ENCODE peak calls at places on chromosome 4, in six cellular contexts. One of them, this sample, is unnamed.

GRCh38 chr4:77854431-77855111 is 8.1 kb upstream of the MRPL1 start:
- DNase-seq in A549: no peak
- DNase-seq in neuronal stem cell: no peak
- DNase-seq in OCI-LY7: no peak
- DNase-seq in GM23248: no peak
- DNase-seq in IMR-90: no peak
- DNase-seq in this sample: no peak

GRCh38 chr4:145154573-145154972 is 25.8 kb downstream of the OTUD4 start:
- DNase-seq in GM23248: peak
- DNase-seq in OCI-LY7: peak
- DNase-seq in A549: peak
- DNase-seq in IMR-90: peak
- DNase-seq in neuronal stem cell: no peak
- DNase-seq in this sample: peak

GRCh38 chr4:128528793-128529553 is 241.4 kb upstream of the PGRMC2 start:
- DNase-seq in OCI-LY7: no peak
- DNase-seq in GM23248: peak
- DNase-seq in neuronal stem cell: peak
- DNase-seq in IMR-90: peak
- DNase-seq in A549: peak
- DNase-seq in this sample: no peak

GRCh38 chr4:112526061-112526460 is 10.1 kb upstream of the NEUROG2 start:
- DNase-seq in OCI-LY7: no peak
- DNase-seq in IMR-90: peak
- DNase-seq in neuronal stem cell: no peak
- DNase-seq in GM23248: peak
- DNase-seq in A549: no peak
- DNase-seq in this sample: no peak

GRCh38 chr4:184942447-184943425 is 75.6 kb upstream of the HELT start:
- DNase-seq in OCI-LY7: no peak
- DNase-seq in A549: no peak
- DNase-seq in GM23248: no peak
- DNase-seq in neuronal stem cell: no peak
- DNase-seq in IMR-90: no peak
- DNase-seq in this sample: no peak

GRCh38 chr4:7511509-7511908 is 76.8 kb upstream of the PSAPL1 start:
- DNase-seq in IMR-90: no peak
- DNase-seq in neuronal stem cell: no peak
- DNase-seq in OCI-LY7: no peak
- DNase-seq in GM23248: no peak
- DNase-seq in A549: no peak
- DNase-seq in this sample: no peak

GRCh38 chr4:83152771-83153170 is 38.2 kb upstream of the PLAC8 start:
- DNase-seq in GM23248: peak
- DNase-seq in neuronal stem cell: no peak
- DNase-seq in IMR-90: no peak
- DNase-seq in A549: no peak
- DNase-seq in OCI-LY7: no peak
- DNase-seq in this sample: no peak

GRCh38 chr4:144627663-144628076 is 18.3 kb upstream of the HHIP start:
- DNase-seq in A549: peak
- DNase-seq in neuronal stem cell: no peak
- DNase-seq in GM23248: no peak
- DNase-seq in OCI-LY7: no peak
- DNase-seq in IMR-90: peak
- DNase-seq in this sample: no peak

GRCh38 chr4:174826660-174827059 is 2.4 kb downstream of the GLRA3 start:
- DNase-seq in GM23248: no peak
- DNase-seq in IMR-90: no peak
- DNase-seq in OCI-LY7: no peak
- DNase-seq in A549: no peak
- DNase-seq in neuronal stem cell: no peak
- DNase-seq in this sample: no peak

GRCh38 chr4:3267576-3268394 is 18.8 kb downstream of the MSANTD1 start:
- DNase-seq in IMR-90: no peak
- DNase-seq in GM23248: no peak
- DNase-seq in A549: no peak
- DNase-seq in OCI-LY7: no peak
- DNase-seq in neuronal stem cell: no peak
- DNase-seq in this sample: no peak

GRCh38 chr4:173191623-173192041 is 23.0 kb downstream of the GALNT7 start:
- DNase-seq in A549: peak
- DNase-seq in GM23248: peak
- DNase-seq in OCI-LY7: no peak
- DNase-seq in IMR-90: peak
- DNase-seq in neuronal stem cell: no peak
- DNase-seq in this sample: no peak

GRCh38 chr4:90727938-90728337 is 600.7 kb downstream of the CCSER1 start:
- DNase-seq in IMR-90: no peak
- DNase-seq in neuronal stem cell: peak
- DNase-seq in OCI-LY7: no peak
- DNase-seq in GM23248: no peak
- DNase-seq in A549: peak
- DNase-seq in this sample: no peak

GRCh38 chr4:14387647-14388046 is 614.6 kb upstream of the CPEB2 start:
- DNase-seq in GM23248: no peak
- DNase-seq in neuronal stem cell: no peak
- DNase-seq in IMR-90: no peak
- DNase-seq in A549: no peak
- DNase-seq in OCI-LY7: no peak
- DNase-seq in this sample: no peak

GRCh38 chr4:94407846-94408245 is 43.9 kb upstream of the PDLIM5 start:
- DNase-seq in neuronal stem cell: no peak
- DNase-seq in A549: no peak
- DNase-seq in IMR-90: peak
- DNase-seq in GM23248: peak
- DNase-seq in OCI-LY7: no peak
- DNase-seq in this sample: no peak

GRCh38 chr4:55358668-55359067 is 12.6 kb downstream of the SRD5A3 start:
- DNase-seq in GM23248: peak
- DNase-seq in neuronal stem cell: no peak
- DNase-seq in IMR-90: peak
- DNase-seq in OCI-LY7: peak
- DNase-seq in A549: no peak
- DNase-seq in this sample: no peak

GRCh38 chr4:113162089-113162488 is 112.6 kb downstream of the ANK2 start:
- DNase-seq in neuronal stem cell: no peak
- DNase-seq in GM23248: peak
- DNase-seq in OCI-LY7: no peak
- DNase-seq in A549: no peak
- DNase-seq in IMR-90: no peak
- DNase-seq in this sample: no peak

GRCh38 chr4:48031802-48032525 is 15.4 kb downstream of the NIPAL1 start:
- DNase-seq in neuronal stem cell: no peak
- DNase-seq in IMR-90: peak
- DNase-seq in A549: no peak
- DNase-seq in OCI-LY7: no peak
- DNase-seq in GM23248: peak
- DNase-seq in this sample: no peak

GRCh38 chr4:26204249-26204825 is 116.5 kb upstream of the RBPJ start:
- DNase-seq in A549: no peak
- DNase-seq in neuronal stem cell: no peak
- DNase-seq in IMR-90: no peak
- DNase-seq in OCI-LY7: no peak
- DNase-seq in GM23248: no peak
- DNase-seq in this sample: no peak

GRCh38 chr4:25900310-25900709 is 13.7 kb upstream of the SMIM20 start:
- DNase-seq in IMR-90: peak
- DNase-seq in A549: no peak
- DNase-seq in GM23248: peak
- DNase-seq in OCI-LY7: no peak
- DNase-seq in neuronal stem cell: no peak
- DNase-seq in this sample: no peak

GRCh38 chr4:145881991-145882390 is 56.6 kb downstream of the ZNF827 start:
- DNase-seq in OCI-LY7: peak
- DNase-seq in neuronal stem cell: no peak
- DNase-seq in A549: no peak
- DNase-seq in IMR-90: no peak
- DNase-seq in GM23248: no peak
- DNase-seq in this sample: peak

GRCh38 chr4:6307891-6308290 is 38.2 kb downstream of the WFS1 start:
- DNase-seq in A549: no peak
- DNase-seq in OCI-LY7: no peak
- DNase-seq in neuronal stem cell: no peak
- DNase-seq in GM23248: no peak
- DNase-seq in IMR-90: no peak
- DNase-seq in this sample: no peak

GRCh38 chr4:18684932-18685331 is 663.4 kb upstream of the LCORL start:
- DNase-seq in neuronal stem cell: no peak
- DNase-seq in IMR-90: no peak
- DNase-seq in GM23248: no peak
- DNase-seq in A549: no peak
- DNase-seq in OCI-LY7: no peak
- DNase-seq in this sample: no peak

GRCh38 chr4:2698951-2699505 is 57.1 kb downstream of the TNIP2 start:
- DNase-seq in OCI-LY7: no peak
- DNase-seq in IMR-90: no peak
- DNase-seq in A549: no peak
- DNase-seq in neuronal stem cell: no peak
- DNase-seq in GM23248: no peak
- DNase-seq in this sample: no peak

GRCh38 chr4:29081230-29081955 is 1638.8 kb upstream of the PCDH7 start:
- DNase-seq in neuronal stem cell: no peak
- DNase-seq in A549: no peak
- DNase-seq in IMR-90: peak
- DNase-seq in OCI-LY7: no peak
- DNase-seq in GM23248: no peak
- DNase-seq in this sample: no peak

GRCh38 chr4:5364406-5364805 is 313.1 kb downstream of the STK32B start:
- DNase-seq in neuronal stem cell: no peak
- DNase-seq in A549: no peak
- DNase-seq in IMR-90: no peak
- DNase-seq in GM23248: no peak
- DNase-seq in OCI-LY7: no peak
- DNase-seq in this sample: no peak

GRCh38 chr4:160299608-160300007 is 1196.7 kb downstream of the RAPGEF2 start:
- DNase-seq in A549: no peak
- DNase-seq in GM23248: no peak
- DNase-seq in IMR-90: no peak
- DNase-seq in OCI-LY7: no peak
- DNase-seq in neuronal stem cell: no peak
- DNase-seq in this sample: no peak

GRCh38 chr4:114364857-114365256 is 233.8 kb upstream of the UGT8 start:
- DNase-seq in OCI-LY7: no peak
- DNase-seq in IMR-90: peak
- DNase-seq in neuronal stem cell: no peak
- DNase-seq in A549: peak
- DNase-seq in GM23248: peak
- DNase-seq in this sample: no peak
- H3K4me2 ChIP-seq in OCI-LY7: no peak
- H3K4me2 ChIP-seq in IMR-90: peak
- H3K4me2 ChIP-seq in neuronal stem cell: no peak
- H3K4me2 ChIP-seq in A549: no peak
- H3K4me2 ChIP-seq in GM23248: peak
- H3K4me2 ChIP-seq in this sample: no peak

GRCh38 chr4:88195666-88196365 is 37.4 kb upstream of the ABCG2 start:
- DNase-seq in neuronal stem cell: no peak
- DNase-seq in GM23248: no peak
- DNase-seq in A549: peak
- DNase-seq in OCI-LY7: no peak
- DNase-seq in IMR-90: no peak
- DNase-seq in this sample: peak

GRCh38 chr4:88202443-88202842 is 44.0 kb upstream of the ABCG2 start:
- DNase-seq in neuronal stem cell: no peak
- DNase-seq in GM23248: no peak
- DNase-seq in A549: no peak
- DNase-seq in OCI-LY7: no peak
- DNase-seq in IMR-90: no peak
- DNase-seq in this sample: no peak

GRCh38 chr4:88191404-88191803 is 33.0 kb upstream of the ABCG2 start:
- DNase-seq in IMR-90: peak
- DNase-seq in neuronal stem cell: no peak
- DNase-seq in GM23248: no peak
- DNase-seq in OCI-LY7: no peak
- DNase-seq in A549: peak
- DNase-seq in this sample: no peak

GRCh38 chr4:88200186-88200585 is 41.7 kb upstream of the ABCG2 start:
- DNase-seq in OCI-LY7: no peak
- DNase-seq in IMR-90: no peak
- DNase-seq in A549: no peak
- DNase-seq in GM23248: no peak
- DNase-seq in neuronal stem cell: no peak
- DNase-seq in this sample: no peak

DNA sequence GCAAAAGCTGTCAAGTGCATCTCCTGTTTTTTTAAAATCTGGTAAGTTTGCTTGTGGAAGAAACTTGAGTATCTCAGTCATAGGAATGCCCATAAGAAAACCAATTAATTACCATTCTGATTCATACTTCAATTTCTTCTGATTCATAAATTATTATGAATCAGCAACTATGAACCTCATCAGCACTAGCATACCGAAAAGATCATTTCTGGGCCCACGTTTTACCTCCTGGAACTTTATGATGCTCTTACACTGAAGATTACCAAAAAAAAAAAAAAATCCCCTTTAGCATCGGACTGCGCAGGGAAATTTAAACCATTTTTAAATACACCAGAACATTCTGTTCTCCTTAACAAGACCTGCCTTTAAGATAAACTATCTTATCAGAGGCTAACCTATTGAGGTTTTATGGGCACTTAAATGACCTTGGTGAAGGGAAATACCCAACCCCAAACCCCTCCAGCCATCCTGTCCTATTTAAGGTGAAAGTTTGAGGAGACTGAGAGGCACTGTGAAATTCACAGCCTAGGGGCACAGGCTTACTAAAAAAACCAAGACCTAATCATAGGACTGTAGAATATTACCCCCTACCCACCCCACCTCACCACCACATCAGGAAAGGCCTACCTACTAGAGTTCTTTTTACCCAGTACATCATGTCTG is 38.2 kb upstream of the ABCG2 start:
- DNase-seq in IMR-90: no peak
- DNase-seq in GM23248: no peak
- DNase-seq in neuronal stem cell: no peak
- DNase-seq in OCI-LY7: no peak
- DNase-seq in A549: no peak
- DNase-seq in this sample: no peak
- H3K4me2 ChIP-seq in IMR-90: no peak
- H3K4me2 ChIP-seq in GM23248: no peak
- H3K4me2 ChIP-seq in neuronal stem cell: no peak
- H3K4me2 ChIP-seq in OCI-LY7: no peak
- H3K4me2 ChIP-seq in A549: peak
- H3K4me2 ChIP-seq in this sample: no peak

DNA sequence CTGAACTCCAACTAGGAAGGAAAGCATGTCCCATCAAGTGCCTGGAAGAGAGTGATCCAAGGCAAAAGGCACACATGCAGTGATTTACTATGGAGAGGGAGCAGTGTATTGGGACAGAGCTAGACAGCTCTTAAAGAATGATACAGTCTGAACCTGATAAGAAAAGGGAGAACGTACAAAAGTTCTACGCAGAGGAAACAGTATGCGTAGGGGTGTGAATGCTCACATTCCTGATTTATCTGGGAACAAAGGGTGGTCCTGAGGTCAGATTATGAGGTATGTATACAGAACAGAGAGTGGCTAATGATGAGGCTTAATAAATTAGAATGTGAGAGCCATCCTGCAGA is 12.0 kb downstream of the HS3ST1 start:
- DNase-seq in OCI-LY7: no peak
- DNase-seq in A549: no peak
- DNase-seq in neuronal stem cell: no peak
- DNase-seq in IMR-90: no peak
- DNase-seq in GM23248: no peak
- DNase-seq in this sample: no peak
- H3K4me2 ChIP-seq in OCI-LY7: no peak
- H3K4me2 ChIP-seq in A549: no peak
- H3K4me2 ChIP-seq in neuronal stem cell: no peak
- H3K4me2 ChIP-seq in IMR-90: no peak
- H3K4me2 ChIP-seq in GM23248: no peak
- H3K4me2 ChIP-seq in this sample: no peak

GRCh38 chr4:158020734-158021346 is 152.0 kb downstream of the GASK1B start:
- DNase-seq in neuronal stem cell: no peak
- DNase-seq in OCI-LY7: no peak
- DNase-seq in IMR-90: peak
- DNase-seq in GM23248: peak
- DNase-seq in A549: peak
- DNase-seq in this sample: no peak
- H3K4me2 ChIP-seq in neuronal stem cell: no peak
- H3K4me2 ChIP-seq in OCI-LY7: no peak
- H3K4me2 ChIP-seq in IMR-90: peak
- H3K4me2 ChIP-seq in GM23248: peak
- H3K4me2 ChIP-seq in A549: peak
- H3K4me2 ChIP-seq in this sample: no peak

This sample was measured in MM.1S.